ENCODE peak calls at places on chromosomes 12 and 14, in eight cellular contexts. Z, D, R, A, J, C, F and T are unnamed samples.

GRCh38 chr12:103093499-103094106 is 136.1 kb downstream of the ASCL1 start:
- DNase-seq in Z (no peak), J (no peak), F (peak; percentile 72), R (no peak), C (no peak), D (no peak), A (no peak), T (no peak)

GRCh38 chr14:61388976-61389576 is 67.7 kb downstream of the PRKCH start:
- DNase-seq in A (no peak), J (no peak), C (no peak), D (no peak), R (peak; percentile 15), F (no peak), Z (no peak), T (no peak)

GRCh38 chr14:73269729-73270651 is 32.7 kb downstream of the PAPLN start:
- DNase-seq in J (peak; percentile 37), D (no peak), R (no peak), C (peak; percentile 32), F (peak; percentile 43), Z (peak; percentile 64), A (peak; percentile 59), T (no peak)

GRCh38 chr14:32683679-32684078 is 255.0 kb upstream of the NPAS3 start:
- DNase-seq in C (no peak), A (no peak), R (no peak), F (no peak), Z (no peak), D (no peak), J (no peak), T (no peak)

GRCh38 chr12:26158078-26158764 is 33.4 kb upstream of the BHLHE41 start:
- DNase-seq in Z (no peak), F (no peak), C (no peak), A (no peak), R (peak; percentile 23), J (no peak), D (no peak), T (no peak)

GRCh38 chr12:25384038-25384953 is 133.6 kb upstream of the KRAS start:
- DNase-seq in Z (no peak), R (peak; percentile 3), C (no peak), D (no peak), J (no peak), A (peak; percentile 52), F (peak; percentile 49), T (no peak)

GRCh38 chr14:99612737-99613330 is 8.8 kb upstream of the CCDC85C start:
- DNase-seq in Z (no peak), C (no peak), A (no peak), F (peak; percentile 56), R (no peak), D (no peak), J (no peak), T (no peak)

GRCh38 chr14:51715742-51716141 is 64.0 kb downstream of the FRMD6 start:
- DNase-seq in C (no peak), R (no peak), J (no peak), D (no peak), A (no peak), Z (no peak), F (no peak), T (no peak)

GRCh38 chr12:3105690-3106479 is 28.7 kb downstream of the TSPAN9 start:
- DNase-seq in D (no peak), C (no peak), A (no peak), R (no peak), F (no peak), Z (no peak), J (no peak), T (no peak)

GRCh38 chr14:51020024-51020710 is 74.7 kb downstream of the TRIM9 start:
- DNase-seq in Z (no peak), A (no peak), F (no peak), C (peak; percentile 94), J (no peak), D (no peak), R (no peak), T (no peak)

GRCh38 chr12:12774791-12775190 is 10.7 kb upstream of the APOLD1 start:
- DNase-seq in Z (no peak), C (no peak), R (no peak), J (no peak), D (no peak), A (no peak), F (no peak), T (peak; percentile 77)

GRCh38 chr14:93962701-93963601 is 13.4 kb downstream of the ASB2 start:
- DNase-seq in D (no peak), C (no peak), A (peak; percentile 78), Z (no peak), J (no peak), F (no peak), R (no peak), T (no peak)

GRCh38 chr12:115730975-115731541 is 546.4 kb downstream of the MED13L start:
- DNase-seq in R (no peak), J (no peak), Z (no peak), F (no peak), D (no peak), A (no peak), C (no peak), T (no peak)

GRCh38 chr12:102883204-102883799 is 33.7 kb downstream of the PAH start:
- DNase-seq in D (peak; percentile 13), R (peak; percentile 83), C (peak; percentile 18), Z (peak; percentile 24), J (peak; percentile 66), A (no peak), F (peak; percentile 80), T (peak; percentile 1)

GRCh38 chr12:108635997-108636808 is 2.5 kb upstream of the SELPLG start:
- DNase-seq in A (no peak), Z (no peak), D (no peak), J (no peak), R (no peak), C (no peak), F (no peak), T (no peak)

GRCh38 chr14:81310606-81311005 is 89.5 kb downstream of the STON2 start:
- DNase-seq in C (no peak), R (no peak), F (no peak), A (no peak), Z (no peak), J (no peak), D (no peak), T (no peak)

DNA sequence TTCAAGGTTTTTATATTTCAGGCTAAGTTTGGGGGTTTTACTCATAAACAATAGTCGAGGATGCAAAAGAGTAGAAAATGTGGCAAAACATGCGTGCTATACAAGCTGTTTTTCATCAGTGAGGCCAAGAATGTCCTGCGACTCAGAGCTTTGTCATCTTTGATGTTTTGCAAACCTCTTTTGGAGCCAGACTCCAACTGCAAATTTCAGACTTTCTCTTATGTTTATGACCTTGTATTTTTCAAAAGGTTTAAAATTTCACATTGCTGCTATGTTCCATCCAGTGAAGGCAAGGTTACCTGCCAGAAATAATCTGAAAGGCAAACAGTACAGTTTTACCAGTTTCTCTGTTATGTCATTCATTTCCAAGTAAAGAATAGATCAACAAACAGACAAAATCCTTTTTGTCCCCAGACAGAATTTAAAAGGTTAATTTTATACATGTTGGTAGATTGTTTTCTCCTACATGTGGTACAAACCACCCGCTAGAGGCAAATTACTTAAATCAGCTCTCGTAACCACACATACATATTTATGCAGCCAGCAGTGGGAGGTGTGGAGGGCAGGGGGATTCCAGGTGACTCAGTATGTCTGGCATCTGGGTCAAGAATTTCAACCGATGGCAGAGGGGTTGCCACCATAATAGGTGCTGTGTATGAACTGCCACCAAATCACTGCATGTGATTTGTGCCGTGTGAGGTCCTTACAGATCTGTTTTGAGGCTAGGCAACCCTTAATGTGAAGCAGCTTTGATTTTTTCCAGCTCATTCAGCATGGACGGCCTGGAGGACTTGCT is 119.8 kb upstream of the CPM start:
- DNase-seq in D (peak; percentile 71), R (peak; percentile 88), C (no peak), Z (no peak), F (peak; percentile 52), A (no peak), J (no peak), T (no peak)
- TF ChIP-seq CTCF in D (no peak), R (peak; percentile 14), C (no peak), Z (no peak), F (no peak), A (no peak), J (no peak), T (no peak)

DNA sequence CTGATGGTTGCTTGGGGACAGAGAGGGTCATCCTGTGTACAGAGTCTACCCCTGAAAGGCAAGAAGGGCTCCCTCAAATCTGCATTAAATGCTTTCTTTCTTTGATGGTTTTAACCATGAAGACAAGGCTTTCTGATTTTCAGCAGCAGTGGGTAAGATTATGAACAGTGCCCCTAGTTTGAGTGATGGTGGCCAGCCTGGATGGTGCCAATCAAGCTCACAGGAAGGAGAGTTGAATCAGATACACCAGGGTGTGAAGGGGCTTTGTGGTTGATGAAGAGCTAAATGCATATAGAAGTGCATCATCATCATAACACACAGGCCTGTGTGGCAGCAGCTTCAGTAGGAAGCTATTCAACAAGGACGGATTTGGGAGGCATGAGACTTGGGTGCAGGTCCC is 5.7 kb downstream of the KRT85 start:
- DNase-seq in D (no peak), Z (no peak), A (no peak), R (no peak), J (no peak), C (no peak), F (no peak), T (no peak)
- TF ChIP-seq CTCF in D (no peak), Z (no peak), A (no peak), R (no peak), J (no peak), C (no peak), F (no peak), T (no peak)

GRCh38 chr14:78450945-78451344 is 280.8 kb downstream of the NRXN3 start:
- DNase-seq in A (no peak), D (no peak), C (no peak), Z (no peak), R (no peak), F (no peak), J (no peak), T (no peak)

GRCh38 chr14:78445275-78445674 is 275.1 kb downstream of the NRXN3 start:
- DNase-seq in C (no peak), Z (no peak), J (no peak), F (no peak), R (no peak), A (no peak), D (no peak), T (no peak)

GRCh38 chr14:78443834-78444233 is 273.7 kb downstream of the NRXN3 start:
- DNase-seq in R (no peak), C (no peak), F (no peak), D (no peak), J (no peak), Z (no peak), A (no peak), T (no peak)

GRCh38 chr14:78446807-78447206 is 276.6 kb downstream of the NRXN3 start:
- DNase-seq in J (peak; percentile 12), D (no peak), A (no peak), C (no peak), R (no peak), F (peak; percentile 43), Z (no peak), T (no peak)

GRCh38 chr14:78448483-78449094 is 278.4 kb downstream of the NRXN3 start:
- DNase-seq in C (peak; percentile 53), D (peak; percentile 34), A (no peak), J (peak; percentile 60), F (peak; percentile 59), R (peak; percentile 68), Z (no peak), T (no peak)
- TF ChIP-seq CTCF in C (peak; percentile 89), D (peak; percentile 67), A (peak; percentile 48), J (peak; percentile 75), F (peak; percentile 56), R (peak; percentile 57), Z (peak; percentile 67), T (peak; percentile 80)

DNA sequence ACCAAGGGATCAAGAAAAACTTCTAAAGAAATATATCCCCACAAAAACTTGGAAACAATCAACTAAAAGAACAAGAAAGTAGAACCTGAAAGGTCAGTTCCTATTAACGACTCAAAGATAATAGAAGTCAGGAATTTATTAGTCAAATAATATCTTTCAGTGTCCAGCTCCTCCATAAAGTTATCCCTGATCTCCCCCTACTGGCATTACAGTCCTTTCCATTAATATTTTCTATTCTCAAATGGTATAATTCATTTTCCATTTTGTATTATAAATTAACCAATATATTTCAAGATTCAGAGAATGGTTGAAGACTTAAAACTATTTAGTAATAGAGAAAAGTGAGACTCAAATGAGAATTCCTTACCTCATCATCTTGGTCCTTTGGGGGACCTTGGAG is 11.6 kb upstream of the SUPT16H start:
- DNase-seq in A (no peak), J (no peak), R (no peak), Z (no peak), F (no peak), C (no peak), D (no peak), T (no peak)
- TF ChIP-seq CTCF in A (no peak), J (no peak), R (no peak), Z (no peak), F (no peak), C (no peak), D (no peak), T (peak; percentile 36)